ENCODE peak calls at places on chromosomes 16 and 17, in four cellular contexts. One of them, this sample, is unnamed.

GRCh38 chr17:77877674-77878355 is 80.7 kb upstream of the TNRC6C start:
- DNase-seq in heart right ventricle: no peak
- DNase-seq in cardiac muscle cell: no peak
- DNase-seq in CD8-positive, alpha-beta T cell: no peak
- DNase-seq in this sample: no peak

GRCh38 chr16:67163903-67164558 is 514 bp upstream of the HSF4 start:
- DNase-seq in heart right ventricle: no peak
- DNase-seq in cardiac muscle cell: no peak
- DNase-seq in CD8-positive, alpha-beta T cell: no peak
- DNase-seq in this sample: no peak

GRCh38 chr16:48011888-48012658 is 143.7 kb downstream of the ABCC12 start:
- DNase-seq in heart right ventricle: no peak
- DNase-seq in cardiac muscle cell: no peak
- DNase-seq in CD8-positive, alpha-beta T cell: no peak
- DNase-seq in this sample: peak; percentile 40

GRCh38 chr16:51888021-51888420 is 658.9 kb downstream of the TOX3 start:
- DNase-seq in heart right ventricle: no peak
- DNase-seq in cardiac muscle cell: no peak
- DNase-seq in CD8-positive, alpha-beta T cell: no peak
- DNase-seq in this sample: no peak

GRCh38 chr17:32870969-32871368 is 6.0 kb downstream of the MYO1D start:
- DNase-seq in heart right ventricle: no peak
- DNase-seq in cardiac muscle cell: peak; percentile 30
- DNase-seq in CD8-positive, alpha-beta T cell: no peak
- DNase-seq in this sample: no peak

GRCh38 chr16:66574081-66574480 is 5.2 kb upstream of the CMTM2 start:
- DNase-seq in heart right ventricle: no peak
- DNase-seq in cardiac muscle cell: peak; percentile 37
- DNase-seq in CD8-positive, alpha-beta T cell: no peak
- DNase-seq in this sample: no peak

GRCh38 chr16:3878610-3879009 is 1.9 kb downstream of the CREBBP start:
- DNase-seq in heart right ventricle: no peak
- DNase-seq in cardiac muscle cell: peak; percentile 48
- DNase-seq in CD8-positive, alpha-beta T cell: no peak
- DNase-seq in this sample: peak; percentile 38

GRCh38 chr16:13969711-13970110 is 49.8 kb downstream of the ERCC4 start:
- DNase-seq in heart right ventricle: no peak
- DNase-seq in cardiac muscle cell: no peak
- DNase-seq in CD8-positive, alpha-beta T cell: no peak
- DNase-seq in this sample: no peak

GRCh38 chr16:67149276-67150057 is 1.3 kb downstream of the B3GNT9 start:
- DNase-seq in heart right ventricle: no peak
- DNase-seq in cardiac muscle cell: no peak
- DNase-seq in CD8-positive, alpha-beta T cell: no peak
- DNase-seq in this sample: no peak

GRCh38 chr17:73163043-73163442 is 1.8 kb upstream of the SSTR2 start:
- DNase-seq in heart right ventricle: no peak
- DNase-seq in cardiac muscle cell: no peak
- DNase-seq in CD8-positive, alpha-beta T cell: no peak
- DNase-seq in this sample: no peak

GRCh38 chr17:48605409-48605864 is 651 bp upstream of the HOXB6 start:
- DNase-seq in heart right ventricle: no peak
- DNase-seq in cardiac muscle cell: no peak
- DNase-seq in CD8-positive, alpha-beta T cell: no peak
- DNase-seq in this sample: peak; percentile 30

GRCh38 chr17:48606892-48607241 is 2.1 kb upstream of the HOXB6 start:
- DNase-seq in heart right ventricle: no peak
- DNase-seq in cardiac muscle cell: no peak
- DNase-seq in CD8-positive, alpha-beta T cell: no peak
- DNase-seq in this sample: no peak

GRCh38 chr17:48603959-48604769 is 622 bp downstream of the HOXB6 start:
- DNase-seq in heart right ventricle: no peak
- DNase-seq in cardiac muscle cell: no peak
- DNase-seq in CD8-positive, alpha-beta T cell: no peak
- DNase-seq in this sample: peak; percentile 73

GRCh38 chr17:48604770-48605329 is at the start of gene HOXB6:
- DNase-seq in heart right ventricle: no peak
- DNase-seq in cardiac muscle cell: no peak
- DNase-seq in CD8-positive, alpha-beta T cell: no peak
- DNase-seq in this sample: no peak

DNA sequence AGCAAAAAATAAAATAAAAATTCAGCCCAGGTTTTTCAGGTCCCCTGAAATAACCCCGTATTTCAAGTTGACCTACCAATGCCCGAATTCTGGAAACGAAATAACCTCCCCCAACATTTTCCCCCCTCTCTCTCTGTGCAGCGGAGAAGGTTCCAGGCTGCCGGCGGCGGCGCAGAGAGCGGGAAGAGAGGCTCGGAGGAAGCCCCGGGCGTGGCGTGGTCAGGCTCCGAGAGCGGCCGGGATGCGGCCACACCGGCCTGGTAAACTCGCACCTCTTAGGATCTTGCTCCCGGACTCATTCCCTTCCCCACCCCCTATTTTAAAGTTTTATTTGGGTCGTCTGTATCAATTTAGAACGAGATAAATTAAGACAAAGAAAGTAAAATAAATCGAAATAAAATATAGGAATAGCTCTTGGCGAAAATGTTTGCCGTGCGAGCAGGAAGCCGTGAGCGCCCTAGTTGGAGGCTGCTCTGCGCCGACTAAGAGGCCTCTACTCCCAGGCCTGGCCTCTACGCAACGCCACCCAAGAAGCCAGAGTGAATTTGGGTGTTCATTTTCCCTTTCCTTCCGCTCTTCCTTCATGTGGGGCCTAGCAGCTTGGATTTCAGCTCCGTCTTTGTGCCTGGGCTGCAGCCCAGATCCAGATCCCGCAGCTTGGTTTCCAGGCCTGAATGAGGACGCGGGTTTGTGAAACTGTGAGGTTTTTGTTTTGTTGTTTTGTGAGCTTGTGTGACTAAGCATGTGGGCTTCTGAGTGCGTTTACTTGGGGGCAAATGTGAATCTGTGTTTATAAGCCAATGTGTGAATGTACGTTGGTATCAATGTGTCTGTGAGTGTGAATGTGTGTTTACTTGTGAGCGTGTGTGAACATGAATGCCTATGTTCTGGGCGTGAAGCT is 1.5 kb upstream of the HOXB6 start:
- DNase-seq in heart right ventricle: no peak
- DNase-seq in cardiac muscle cell: no peak
- DNase-seq in CD8-positive, alpha-beta T cell: no peak
- DNase-seq in this sample: no peak
- H3K4me3 ChIP-seq in heart right ventricle: no peak overlapping the region
- H3K4me3 ChIP-seq in cardiac muscle cell: no peak overlapping the region
- H3K4me3 ChIP-seq in CD8-positive, alpha-beta T cell: no peak overlapping the region
- H3K4me3 ChIP-seq in this sample: no peak overlapping the region

DNA sequence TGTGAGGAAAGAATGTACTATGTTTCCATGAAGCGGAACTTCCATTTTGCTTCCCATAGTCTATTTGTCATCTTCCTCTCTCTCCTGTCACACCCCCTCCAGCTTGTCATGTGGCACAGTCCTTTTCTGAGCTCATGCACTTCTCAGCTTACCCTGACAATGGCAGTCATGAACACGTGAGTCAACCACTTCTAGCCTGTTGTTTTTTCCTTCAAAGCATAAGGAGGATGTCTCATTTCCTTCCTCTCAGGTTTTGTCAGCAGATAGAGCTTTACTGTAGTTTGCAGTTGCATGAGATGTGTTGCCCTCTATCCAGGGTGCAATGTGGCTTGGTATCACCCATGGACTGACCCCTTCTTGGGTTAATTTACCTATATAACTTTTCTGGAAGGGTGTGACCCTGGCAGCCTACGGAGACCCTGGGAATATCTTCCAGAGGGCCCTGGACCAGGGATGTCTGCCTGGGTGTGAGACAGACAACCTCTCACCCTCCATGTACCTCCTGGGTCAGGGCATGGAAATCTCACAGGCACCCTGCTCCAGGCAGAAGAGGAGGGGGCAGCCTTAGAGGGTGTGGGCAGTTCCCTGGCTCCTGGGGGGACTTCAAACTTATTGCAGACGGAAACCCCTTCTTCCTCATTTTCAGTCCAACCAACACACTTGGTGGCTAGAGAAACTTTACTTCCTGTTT is 4.0 kb upstream of the ZNF267 start:
- DNase-seq in heart right ventricle: peak; percentile 53
- DNase-seq in cardiac muscle cell: peak; percentile 63
- DNase-seq in CD8-positive, alpha-beta T cell: peak; percentile 61
- DNase-seq in this sample: no peak
- H3K4me3 ChIP-seq in heart right ventricle: no peak overlapping the region
- H3K4me3 ChIP-seq in cardiac muscle cell: no peak overlapping the region
- H3K4me3 ChIP-seq in CD8-positive, alpha-beta T cell: peak overlapping the region; percentile 38
- H3K4me3 ChIP-seq in this sample: no peak overlapping the region

GRCh38 chr17:14461131-14461530 is 160.2 kb downstream of the HS3ST3B1 start:
- DNase-seq in heart right ventricle: no peak
- DNase-seq in cardiac muscle cell: no peak
- DNase-seq in CD8-positive, alpha-beta T cell: no peak
- DNase-seq in this sample: no peak

GRCh38 chr17:14459955-14460354 is 159.1 kb downstream of the HS3ST3B1 start:
- DNase-seq in heart right ventricle: no peak
- DNase-seq in cardiac muscle cell: no peak
- DNase-seq in CD8-positive, alpha-beta T cell: no peak
- DNase-seq in this sample: no peak

GRCh38 chr17:14460502-14460901 is 159.6 kb downstream of the HS3ST3B1 start:
- DNase-seq in heart right ventricle: no peak
- DNase-seq in cardiac muscle cell: no peak
- DNase-seq in CD8-positive, alpha-beta T cell: no peak
- DNase-seq in this sample: no peak

GRCh38 chr17:14468858-14469257 is 168.0 kb downstream of the HS3ST3B1 start:
- DNase-seq in heart right ventricle: no peak
- DNase-seq in cardiac muscle cell: no peak
- DNase-seq in CD8-positive, alpha-beta T cell: no peak
- DNase-seq in this sample: no peak

DNA sequence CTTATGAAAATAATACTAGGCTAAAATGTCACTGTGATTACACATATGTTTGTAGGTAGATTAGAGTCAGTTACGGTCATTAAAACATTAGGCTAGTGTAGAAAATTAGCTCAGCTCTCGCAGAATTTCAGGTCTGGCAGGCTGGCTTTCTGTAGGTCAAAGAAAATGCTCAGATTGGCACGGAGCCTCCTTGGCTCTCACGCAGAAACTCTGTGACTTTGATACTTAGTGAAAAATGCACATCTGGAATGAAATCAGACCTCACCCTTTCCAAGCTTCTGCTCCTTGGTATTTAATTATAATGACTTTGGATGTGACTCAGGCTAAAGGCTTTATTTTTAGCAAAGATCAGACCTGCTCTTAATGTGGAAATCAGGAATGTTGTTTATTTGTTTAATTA is 163.9 kb downstream of the HS3ST3B1 start:
- DNase-seq in heart right ventricle: no peak
- DNase-seq in cardiac muscle cell: peak; percentile 12
- DNase-seq in CD8-positive, alpha-beta T cell: no peak
- DNase-seq in this sample: peak; percentile 95
- H3K4me3 ChIP-seq in heart right ventricle: no peak overlapping the region
- H3K4me3 ChIP-seq in cardiac muscle cell: no peak overlapping the region
- H3K4me3 ChIP-seq in CD8-positive, alpha-beta T cell: no peak overlapping the region
- H3K4me3 ChIP-seq in this sample: no peak overlapping the region

GRCh38 chr16:22073350-22073749 is 19.0 kb upstream of the VWA3A start:
- DNase-seq in heart right ventricle: no peak
- DNase-seq in cardiac muscle cell: peak; percentile 12
- DNase-seq in CD8-positive, alpha-beta T cell: no peak
- DNase-seq in this sample: no peak

GRCh38 chr16:22078656-22079055 is 13.7 kb upstream of the VWA3A start:
- DNase-seq in heart right ventricle: no peak
- DNase-seq in cardiac muscle cell: no peak
- DNase-seq in CD8-positive, alpha-beta T cell: no peak
- DNase-seq in this sample: no peak

GRCh38 chr16:22077700-22078313 is 14.5 kb upstream of the VWA3A start:
- DNase-seq in heart right ventricle: peak; percentile 67
- DNase-seq in cardiac muscle cell: peak; percentile 77
- DNase-seq in CD8-positive, alpha-beta T cell: peak; percentile 56
- DNase-seq in this sample: peak; percentile 47

GRCh38 chr16:22075043-22075757 is 17.1 kb upstream of the VWA3A start:
- DNase-seq in heart right ventricle: no peak
- DNase-seq in cardiac muscle cell: no peak
- DNase-seq in CD8-positive, alpha-beta T cell: no peak
- DNase-seq in this sample: no peak

GRCh38 chr16:22075776-22076175 is 16.6 kb upstream of the VWA3A start:
- DNase-seq in heart right ventricle: no peak
- DNase-seq in cardiac muscle cell: no peak
- DNase-seq in CD8-positive, alpha-beta T cell: no peak
- DNase-seq in this sample: no peak
- H3K4me3 ChIP-seq in heart right ventricle: no peak overlapping the region
- H3K4me3 ChIP-seq in cardiac muscle cell: no peak overlapping the region
- H3K4me3 ChIP-seq in CD8-positive, alpha-beta T cell: no peak overlapping the region
- H3K4me3 ChIP-seq in this sample: no peak overlapping the region

GRCh38 chr17:78977992-78978973 is 1.4 kb downstream of the LGALS3BP start:
- DNase-seq in heart right ventricle: no peak
- DNase-seq in cardiac muscle cell: no peak
- DNase-seq in CD8-positive, alpha-beta T cell: no peak
- DNase-seq in this sample: no peak
- H3K4me3 ChIP-seq in heart right ventricle: peak overlapping the region; percentile 30
- H3K4me3 ChIP-seq in cardiac muscle cell: no peak overlapping the region
- H3K4me3 ChIP-seq in CD8-positive, alpha-beta T cell: no peak overlapping the region
- H3K4me3 ChIP-seq in this sample: no peak overlapping the region

GRCh38 chr17:199195-199604 is 17.8 kb upstream of the DOC2B start:
- DNase-seq in heart right ventricle: no peak
- DNase-seq in cardiac muscle cell: peak; percentile 31
- DNase-seq in CD8-positive, alpha-beta T cell: no peak
- DNase-seq in this sample: no peak

GRCh38 chr17:197352-197751 is 15.9 kb upstream of the DOC2B start:
- DNase-seq in heart right ventricle: no peak
- DNase-seq in cardiac muscle cell: no peak
- DNase-seq in CD8-positive, alpha-beta T cell: no peak
- DNase-seq in this sample: no peak

GRCh38 chr17:202501-202951 is 21.1 kb upstream of the DOC2B start:
- DNase-seq in heart right ventricle: no peak
- DNase-seq in cardiac muscle cell: no peak
- DNase-seq in CD8-positive, alpha-beta T cell: no peak
- DNase-seq in this sample: no peak

GRCh38 chr17:199806-200603 is 18.6 kb upstream of the DOC2B start:
- DNase-seq in heart right ventricle: peak; percentile 59
- DNase-seq in cardiac muscle cell: no peak
- DNase-seq in CD8-positive, alpha-beta T cell: no peak
- DNase-seq in this sample: no peak

GRCh38 chr17:200604-200985 is 19.1 kb upstream of the DOC2B start:
- DNase-seq in heart right ventricle: no peak
- DNase-seq in cardiac muscle cell: no peak
- DNase-seq in CD8-positive, alpha-beta T cell: no peak
- DNase-seq in this sample: no peak
- H3K4me3 ChIP-seq in heart right ventricle: no peak overlapping the region
- H3K4me3 ChIP-seq in cardiac muscle cell: no peak overlapping the region
- H3K4me3 ChIP-seq in CD8-positive, alpha-beta T cell: no peak overlapping the region
- H3K4me3 ChIP-seq in this sample: no peak overlapping the region

GRCh38 chr16:82083710-82084353 is 48.8 kb downstream of the HSD17B2 start:
- DNase-seq in heart right ventricle: no peak
- DNase-seq in cardiac muscle cell: no peak
- DNase-seq in CD8-positive, alpha-beta T cell: no peak
- DNase-seq in this sample: no peak

GRCh38 chr16:82081271-82081670 is 46.2 kb downstream of the HSD17B2 start:
- DNase-seq in heart right ventricle: no peak
- DNase-seq in cardiac muscle cell: no peak
- DNase-seq in CD8-positive, alpha-beta T cell: no peak
- DNase-seq in this sample: no peak

GRCh38 chr16:82085380-82085779 is 50.3 kb downstream of the HSD17B2 start:
- DNase-seq in heart right ventricle: no peak
- DNase-seq in cardiac muscle cell: no peak
- DNase-seq in CD8-positive, alpha-beta T cell: no peak
- DNase-seq in this sample: no peak

GRCh38 chr16:82082097-82082496 is 47.0 kb downstream of the HSD17B2 start:
- DNase-seq in heart right ventricle: no peak
- DNase-seq in cardiac muscle cell: no peak
- DNase-seq in CD8-positive, alpha-beta T cell: no peak
- DNase-seq in this sample: no peak

GRCh38 chr16:82082543-82083244 is 47.6 kb downstream of the HSD17B2 start:
- DNase-seq in heart right ventricle: no peak
- DNase-seq in cardiac muscle cell: no peak
- DNase-seq in CD8-positive, alpha-beta T cell: no peak
- DNase-seq in this sample: no peak
- H3K4me3 ChIP-seq in heart right ventricle: no peak overlapping the region
- H3K4me3 ChIP-seq in cardiac muscle cell: no peak overlapping the region
- H3K4me3 ChIP-seq in CD8-positive, alpha-beta T cell: no peak overlapping the region
- H3K4me3 ChIP-seq in this sample: no peak overlapping the region